ENCODE peak calls at places on chromosomes 7 and 10, in nine cellular contexts. U is stromal cell of bone marrow; X is sciatic nerve; O is lung microvascular endothelial cell; W is fibroblast of villous mesenchyme; J is stimulated activated CD8-positive, alpha-beta memory T cell treated with anti-CD3 and anti-CD28 coated beads, Interleukin-2, amount 100 ng/mL, for 48 hours; D is choroid plexus epithelial cell; Z is NCI-H460; L is NCI-H1105. M is an unnamed sample.

GRCh38 chr7:77242068-77242467 is 42.4 kb upstream of the FGL2 start:
- DNase-seq in Z (no peak), U (no peak), W (no peak), X (no peak), J (no peak), D (no peak), O (no peak), L (no peak), M (no peak)

GRCh38 chr10:117551322-117552155 is 9.0 kb downstream of the EMX2 start:
- DNase-seq in W (peak), L (no peak), Z (no peak), J (no peak), D (no peak), U (no peak), X (no peak), O (no peak), M (no peak)

GRCh38 chr10:31090894-31091607 is 59.4 kb upstream of the ZNF438 start:
- DNase-seq in O (no peak), L (no peak), W (peak), U (no peak), D (peak), X (no peak), J (no peak), Z (no peak), M (no peak)

GRCh38 chr7:47636111-47636692 is 54.3 kb upstream of the TNS3 start:
- DNase-seq in U (no peak), O (peak), X (no peak), D (no peak), J (no peak), W (no peak), L (no peak), Z (no peak), M (no peak)

GRCh38 chr7:37282927-37283326 is 165.7 kb downstream of the ELMO1 start:
- DNase-seq in O (no peak), Z (no peak), J (no peak), W (no peak), X (no peak), U (no peak), L (no peak), D (no peak), M (no peak)

GRCh38 chr10:95543459-95543858 is 17.7 kb downstream of the SORBS1 start:
- DNase-seq in Z (no peak), W (no peak), U (no peak), X (no peak), J (no peak), L (no peak), D (no peak), O (no peak), M (no peak)

GRCh38 chr10:29480281-29480954 is 154.4 kb downstream of the SVIL start:
- DNase-seq in O (no peak), X (no peak), J (no peak), U (no peak), D (no peak), W (no peak), L (no peak), Z (no peak), M (no peak)

GRCh38 chr10:21531164-21531563 is 2.9 kb upstream of the MLLT10 start:
- DNase-seq in J (no peak), X (no peak), Z (no peak), U (no peak), L (no peak), O (peak), D (peak), W (peak), M (no peak)

GRCh38 chr10:14532473-14533251 is 201.9 kb upstream of the FRMD4A start:
- DNase-seq in D (no peak), Z (no peak), U (no peak), W (no peak), J (no peak), O (no peak), L (no peak), X (no peak), M (no peak)

GRCh38 chr7:108459922-108460551 is 3.8 kb upstream of the NRCAM start:
- DNase-seq in X (no peak), O (peak), U (peak), J (no peak), W (peak), L (peak), Z (peak), D (peak), M (no peak)

GRCh38 chr10:15369642-15370211 is 1.4 kb downstream of the FAM171A1 start:
- DNase-seq in L (no peak), X (no peak), J (no peak), D (no peak), U (no peak), O (peak), Z (no peak), W (no peak), M (no peak)

GRCh38 chr10:35781643-35782035 is 139.5 kb upstream of the FZD8 start:
- DNase-seq in X (no peak), O (peak), U (no peak), Z (no peak), L (no peak), W (no peak), J (no peak), D (peak), M (no peak)

GRCh38 chr10:112565434-112566053 is 118.5 kb downstream of the VTI1A start:
- DNase-seq in D (peak), O (peak), W (peak), Z (peak), J (no peak), U (peak), L (peak), X (no peak), M (no peak)

M was measured in central memory CD8-positive, alpha-beta T cell.